ENCODE peak calls at places on chromosomes 13 and 19, in seven cellular contexts. U is RWPE1; D is heart left ventricle; W is fibroblast of lung; C is retinal pigment epithelial cell; B is mucosa of descending colon; M is CD8-positive, alpha-beta T cell. Y is an unnamed sample.

GRCh38 chr19:4606921-4607678 is 32.2 kb upstream of the TNFAIP8L1 start:
- DNase-seq in U (no peak), D (peak; percentile 73), W (peak; percentile 28), C (no peak), B (no peak), M (no peak), Y (no peak)

GRCh38 chr19:6056801-6057650 is 53.3 kb downstream of the RFX2 start:
- DNase-seq in U (peak; percentile 97), D (peak; percentile 70), W (peak; percentile 92), C (peak; percentile 86), B (peak; percentile 71), M (peak; percentile 27), Y (peak; percentile 98)

GRCh38 chr13:79837741-79838450 is 356.9 kb downstream of the NDFIP2 start:
- DNase-seq in U (no peak), D (no peak), W (no peak), C (peak; percentile 35), B (no peak), M (no peak), Y (no peak)

GRCh38 chr19:57241181-57241580 is 749 bp downstream of the ZNF805 start:
- DNase-seq in U (no peak), D (no peak), W (peak; percentile 32), C (peak; percentile 13), B (no peak), M (no peak), Y (peak; percentile 12)

GRCh38 chr13:111317571-111318360 is 2.7 kb upstream of the TEX29 start:
- DNase-seq in U (no peak), D (no peak), W (no peak), C (no peak), B (no peak), M (no peak), Y (no peak)

GRCh38 chr13:98690348-98691041 is 62.0 kb downstream of the SLC15A1 start:
- DNase-seq in U (no peak), D (no peak), W (no peak), C (no peak), B (no peak), M (no peak), Y (no peak)

GRCh38 chr19:44684892-44685847 is 13.8 kb upstream of the CEACAM16 start:
- DNase-seq in U (peak; percentile 47), D (peak; percentile 43), W (peak; percentile 77), C (peak; percentile 99), B (no peak), M (no peak), Y (peak; percentile 83)

GRCh38 chr13:49679244-49679643 is 12.0 kb downstream of the EBPL start:
- DNase-seq in U (no peak), D (no peak), W (peak; percentile 50), C (no peak), B (peak; percentile 29), M (no peak), Y (peak; percentile 16)

GRCh38 chr19:11606484-11606883 is 9.2 kb downstream of the ZNF627 start:
- DNase-seq in U (no peak), D (no peak), W (no peak), C (no peak), B (no peak), M (no peak), Y (no peak)

GRCh38 chr13:94192576-94192975 is 286.9 kb downstream of the DCT start:
- DNase-seq in U (no peak), D (no peak), W (peak; percentile 49), C (no peak), B (peak; percentile 62), M (no peak), Y (peak; percentile 50)

GRCh38 chr13:37263881-37264280 is 158.4 kb upstream of the CSNK1A1L start:
- DNase-seq in U (no peak), D (no peak), W (no peak), C (no peak), B (no peak), M (no peak), Y (no peak)

GRCh38 chr13:44406617-44407016 is 33.0 kb downstream of the SERP2 start:
- DNase-seq in U (no peak), D (no peak), W (no peak), C (no peak), B (no peak), M (no peak), Y (no peak)

GRCh38 chr19:56725829-56726424 is 54.4 kb upstream of the ZNF835 start:
- DNase-seq in U (no peak), D (no peak), W (peak; percentile 2), C (no peak), B (no peak), M (no peak), Y (no peak)

GRCh38 chr13:42039946-42040729 is 8.3 kb upstream of the DGKH start:
- DNase-seq in U (peak; percentile 95), D (peak; percentile 95), W (peak; percentile 88), C (peak; percentile 81), B (peak; percentile 94), M (peak; percentile 94), Y (peak; percentile 82)

GRCh38 chr19:2083174-2083854 is 12.8 kb downstream of the MOB3A start:
- DNase-seq in U (no peak), D (no peak), W (no peak), C (no peak), B (no peak), M (peak; percentile 84), Y (no peak)

GRCh38 chr13:53237696-53238095 is 209.1 kb downstream of the OLFM4 start:
- DNase-seq in U (no peak), D (no peak), W (no peak), C (no peak), B (no peak), M (no peak), Y (no peak)

GRCh38 chr19:10105241-10106099 is 692 bp upstream of the PPAN start:
- DNase-seq in U (no peak), D (no peak), W (no peak), C (no peak), B (no peak), M (no peak), Y (no peak)

GRCh38 chr19:37309834-37310575 is 60.9 kb upstream of the ZNF527 start:
- DNase-seq in U (no peak), D (no peak), W (no peak), C (no peak), B (peak; percentile 28), M (no peak), Y (no peak)

GRCh38 chr13:93029536-93029935 is 197.1 kb upstream of the GPC6 start:
- DNase-seq in U (no peak), D (no peak), W (peak; percentile 29), C (no peak), B (no peak), M (no peak), Y (peak; percentile 1)

GRCh38 chr13:93025984-93026383 is 200.6 kb upstream of the GPC6 start:
- DNase-seq in U (no peak), D (no peak), W (no peak), C (no peak), B (no peak), M (no peak), Y (no peak)

DNA sequence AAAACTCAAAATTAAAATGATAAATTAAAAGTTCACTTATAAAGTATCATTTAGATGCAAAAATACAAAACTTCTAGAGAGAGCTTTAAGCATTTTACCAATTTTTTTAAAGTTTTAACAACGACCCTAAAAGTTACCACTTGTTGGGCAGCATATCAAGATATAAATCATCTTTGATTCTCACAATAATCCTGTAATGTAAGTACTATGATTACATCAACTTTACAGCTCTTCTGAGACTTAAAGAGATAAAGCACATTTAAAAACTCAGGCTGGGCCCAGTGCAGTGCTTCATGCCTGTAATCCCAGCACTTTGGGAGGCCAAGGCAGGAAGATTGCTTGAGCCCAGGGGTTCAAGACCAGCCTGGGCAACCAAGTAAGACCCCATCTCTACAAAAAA is 202.7 kb upstream of the GPC6 start:
- DNase-seq in U (no peak), D (no peak), W (no peak), C (no peak), B (no peak), M (no peak), Y (no peak)
- TF ChIP-seq CTCF in U (no peak), D (no peak), W (no peak), C (no peak), B (no peak), M (no peak), Y (no peak)

DNA sequence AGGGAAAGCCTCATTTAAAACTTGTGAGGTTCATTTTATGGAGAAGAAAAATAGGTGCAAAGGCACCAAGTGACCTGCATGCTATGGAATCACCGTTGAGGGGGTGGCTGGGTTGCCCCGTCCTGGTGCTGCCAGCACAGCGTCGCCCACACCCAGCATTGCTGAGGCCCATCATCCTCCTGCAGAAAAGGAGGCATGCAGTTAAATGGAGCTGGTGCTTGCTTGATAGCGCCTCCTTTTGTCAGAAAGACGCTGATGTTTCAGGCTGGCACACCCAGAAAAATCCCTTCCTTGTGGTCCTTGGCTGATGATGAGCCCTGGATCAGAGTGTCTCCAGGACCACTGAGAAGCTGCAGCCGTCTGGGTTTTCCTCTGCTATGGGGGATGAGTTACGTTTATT is 36.9 kb downstream of the DHRS12 start:
- DNase-seq in U (no peak), D (no peak), W (no peak), C (no peak), B (no peak), M (no peak), Y (no peak)
- TF ChIP-seq CTCF in U (no peak), D (no peak), W (no peak), C (peak; percentile 21), B (no peak), M (no peak), Y (no peak)

GRCh38 chr19:19402656-19403372 is 2.7 kb upstream of the GATAD2A start:
- DNase-seq in U (no peak), D (no peak), W (peak; percentile 46), C (no peak), B (no peak), M (no peak), Y (peak; percentile 58)

GRCh38 chr19:19404879-19405860 is at the start of gene GATAD2A:
- DNase-seq in U (peak; percentile 85), D (peak; percentile 95), W (peak; percentile 93), C (peak; percentile 72), B (peak; percentile 97), M (peak; percentile 98), Y (peak; percentile 95)

GRCh38 chr19:19403373-19403901 is 2.0 kb upstream of the GATAD2A start:
- DNase-seq in U (peak; percentile 47), D (no peak), W (peak; percentile 31), C (no peak), B (no peak), M (no peak), Y (peak; percentile 74)

GRCh38 chr19:19399733-19400438 is 5.6 kb upstream of the GATAD2A start:
- DNase-seq in U (no peak), D (no peak), W (peak; percentile 41), C (no peak), B (no peak), M (no peak), Y (no peak)
- TF ChIP-seq CTCF in U (no peak), D (no peak), W (no peak), C (no peak), B (no peak), M (no peak), Y (no peak)

GRCh38 chr13:39407138-39407537 is 195.9 kb downstream of the LHFPL6 start:
- DNase-seq in U (no peak), D (no peak), W (no peak), C (no peak), B (no peak), M (no peak), Y (no peak)
- TF ChIP-seq CTCF in U (no peak), D (no peak), W (no peak), C (no peak), B (no peak), M (no peak), Y (no peak)